ENCODE peak calls at places on chromosomes 5 and 9, in four cellular contexts. N is GM23248, O is psoas muscle, U is bronchial epithelial cell. L is an unnamed sample.

GRCh38 chr5:106797996-106798395 is 872.7 kb downstream of the EFNA5 start:
- DNase-seq in O (no peak), U (no peak), N (no peak), L (peak; percentile 2)

GRCh38 chr9:20200900-20201495 is 412.2 kb upstream of the SLC24A2 start:
- DNase-seq in O (no peak), U (no peak), N (no peak), L (no peak)

GRCh38 chr5:114999176-114999575 is 170.5 kb downstream of the TRIM36 start:
- DNase-seq in N (no peak), U (no peak), O (peak; percentile 48), L (no peak)

GRCh38 chr9:89427621-89428221 is 70.2 kb downstream of the SEMA4D start:
- DNase-seq in N (peak; percentile 47), U (no peak), O (peak; percentile 32), L (no peak)

GRCh38 chr5:74380193-74380592 is 260.3 kb downstream of the ENC1 start:
- DNase-seq in U (no peak), O (no peak), N (no peak), L (no peak)

GRCh38 chr9:100030548-100030947 is 68.3 kb downstream of the ERP44 start:
- DNase-seq in U (no peak), O (no peak), N (no peak), L (no peak)

GRCh38 chr5:39138892-39139291 is 64.7 kb upstream of the RICTOR start:
- DNase-seq in U (peak; percentile 99), O (no peak), N (peak; percentile 91), L (peak; percentile 80)

GRCh38 chr5:83474170-83474796 is 2.7 kb downstream of the VCAN start:
- DNase-seq in O (peak; percentile 90), U (peak; percentile 83), N (peak; percentile 94), L (peak; percentile 94)

GRCh38 chr5:33091571-33092363 is 349.0 kb upstream of the TARS1 start:
- DNase-seq in O (no peak), N (peak; percentile 81), U (peak; percentile 46), L (peak; percentile 86)

GRCh38 chr5:140344683-140345423 is 1.6 kb downstream of the HBEGF start:
- DNase-seq in N (peak; percentile 60), O (peak; percentile 76), U (peak; percentile 81), L (no peak)

GRCh38 chr5:61139931-61140330 is 22.3 kb downstream of the SMIM15 start:
- DNase-seq in N (no peak), O (no peak), U (no peak), L (no peak)

GRCh38 chr9:6150483-6150882 is 65.1 kb upstream of the IL33 start:
- DNase-seq in O (no peak), U (no peak), N (no peak), L (no peak)

GRCh38 chr5:179263391-179264052 is 81.7 kb downstream of the ADAMTS2 start:
- DNase-seq in O (peak; percentile 42), U (no peak), N (no peak), L (no peak)

GRCh38 chr9:97502984-97503861 is 1.8 kb downstream of the TMOD1 start:
- DNase-seq in U (no peak), O (no peak), N (no peak), L (no peak)

GRCh38 chr9:97502222-97502983 is 937 bp downstream of the TMOD1 start:
- DNase-seq in U (no peak), O (peak; percentile 81), N (no peak), L (no peak)

GRCh38 chr9:97501177-97501971 is at the start of gene TMOD1:
- DNase-seq in N (peak; percentile 66), U (no peak), O (peak; percentile 90), L (peak; percentile 76)

GRCh38 chr9:97500765-97501176 is 695 bp upstream of the TMOD1 start:
- DNase-seq in O (no peak), U (no peak), N (no peak), L (no peak)

DNA sequence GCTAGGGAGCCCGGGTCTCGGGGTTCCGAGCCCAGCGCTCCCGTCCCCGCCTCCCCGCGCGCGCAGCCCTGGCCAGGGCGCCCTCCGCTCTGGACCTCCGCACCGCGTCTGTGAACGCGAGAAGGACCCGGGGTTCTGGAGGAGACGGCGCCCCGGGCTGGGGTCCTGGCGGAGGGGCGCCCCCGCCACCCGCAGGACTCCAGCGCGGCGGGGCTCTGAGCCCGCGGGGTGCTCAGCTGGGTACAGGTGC is 431 bp downstream of the TMOD1 start:
- DNase-seq in N (no peak), O (no peak), U (no peak), L (no peak)
- H3K4me3 ChIP-seq in N (peak overlapping the region; percentile 73), O (peak overlapping the region; percentile 83), U (peak overlapping the region; percentile 20), L (peak overlapping the region; percentile 78)

DNA sequence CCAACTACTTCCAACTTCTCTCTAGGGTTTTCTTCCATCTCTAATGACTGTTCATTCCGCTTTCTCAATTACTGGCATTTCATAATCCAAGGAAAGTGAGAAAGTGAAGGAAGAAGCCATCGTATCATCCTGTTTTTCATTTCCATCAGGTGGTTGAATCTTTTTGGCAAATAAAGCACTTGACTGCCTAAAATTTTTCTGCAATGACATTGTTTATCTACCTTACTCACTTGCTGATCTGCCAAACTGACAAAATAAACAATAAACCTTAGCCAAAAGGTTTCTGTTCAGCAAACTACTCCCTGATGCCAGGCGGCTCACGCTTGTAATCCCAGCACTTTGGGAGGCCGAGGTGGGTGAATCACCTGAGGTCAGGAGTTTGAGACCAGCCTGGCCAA is 18.4 kb downstream of the FNBP1 start:
- DNase-seq in U (peak; percentile 92), N (peak; percentile 38), O (no peak), L (no peak)
- H3K4me3 ChIP-seq in U (no peak overlapping the region), N (no peak overlapping the region), O (no peak overlapping the region), L (no peak overlapping the region)

DNA sequence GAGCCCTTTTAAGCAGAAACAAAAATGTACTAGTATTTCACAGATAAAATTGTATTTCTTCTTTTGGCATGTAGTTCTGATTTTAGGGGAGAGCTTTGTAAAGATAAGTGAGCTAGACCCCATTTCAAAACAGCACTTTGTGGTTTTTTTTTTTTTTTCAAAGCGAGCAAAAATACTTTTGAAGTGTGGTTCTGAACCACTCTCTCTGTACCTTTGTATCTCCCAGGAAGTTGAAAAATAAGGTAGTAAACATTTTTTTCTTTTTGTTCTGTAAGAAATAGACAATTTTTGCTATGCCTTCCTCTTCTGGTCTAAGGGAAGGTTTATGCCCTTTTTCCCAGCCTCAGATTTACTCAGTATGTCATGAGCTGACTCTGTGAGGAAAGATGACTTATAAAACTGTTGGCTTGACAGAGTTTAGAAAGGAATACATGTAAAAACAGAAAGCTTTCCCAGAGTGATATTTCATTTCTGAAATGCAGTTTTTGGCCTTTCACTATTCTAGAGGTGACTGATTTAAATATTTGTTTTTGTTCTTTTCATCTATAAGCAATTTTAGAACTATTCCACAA is 12.5 kb downstream of the ERCC6L2 start:
- DNase-seq in N (no peak), O (no peak), U (no peak), L (no peak)
- H3K4me3 ChIP-seq in N (no peak overlapping the region), O (no peak overlapping the region), U (no peak overlapping the region), L (no peak overlapping the region)

GRCh38 chr9:122248448-122248865 is 16.2 kb downstream of the RBM18 start:
- DNase-seq in O (no peak), U (peak; percentile 88), N (no peak), L (no peak)
- H3K4me3 ChIP-seq in O (no peak overlapping the region), U (no peak overlapping the region), N (no peak overlapping the region), L (no peak overlapping the region)

GRCh38 chr9:125409217-125409636 is 147.6 kb downstream of the GAPVD1 start:
- DNase-seq in U (no peak), O (no peak), N (peak; percentile 9), L (no peak)

GRCh38 chr9:125412166-125412565 is 150.5 kb downstream of the GAPVD1 start:
- DNase-seq in N (no peak), O (no peak), U (no peak), L (no peak)

GRCh38 chr9:125411171-125411756 is 149.6 kb downstream of the GAPVD1 start:
- DNase-seq in U (no peak), N (no peak), O (no peak), L (no peak)

GRCh38 chr9:125409637-125410521 is 148.3 kb downstream of the GAPVD1 start:
- DNase-seq in U (peak; percentile 18), O (no peak), N (peak; percentile 42), L (peak; percentile 8)

DNA sequence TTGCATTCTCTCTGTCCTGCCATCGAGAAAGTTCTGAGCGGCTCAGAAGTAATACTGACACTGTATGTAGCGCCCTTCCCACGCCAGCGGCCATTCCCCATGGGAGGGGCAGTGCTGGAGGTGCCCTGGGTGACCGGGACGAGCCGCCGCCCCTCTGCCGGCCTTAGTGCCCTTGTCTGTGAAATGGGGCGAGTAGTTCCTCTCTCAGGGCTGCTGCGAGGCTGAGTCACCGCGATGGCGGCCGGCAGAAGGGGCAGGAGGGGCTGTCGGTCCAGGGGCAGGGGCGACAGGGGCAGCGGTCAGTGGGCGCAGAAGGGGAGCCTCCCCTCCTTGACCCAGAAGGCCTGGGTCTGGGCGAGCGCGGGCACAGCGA is 148.9 kb downstream of the GAPVD1 start:
- DNase-seq in N (no peak), U (no peak), O (no peak), L (no peak)
- H3K4me3 ChIP-seq in N (no peak overlapping the region), U (no peak overlapping the region), O (no peak overlapping the region), L (no peak overlapping the region)

DNA sequence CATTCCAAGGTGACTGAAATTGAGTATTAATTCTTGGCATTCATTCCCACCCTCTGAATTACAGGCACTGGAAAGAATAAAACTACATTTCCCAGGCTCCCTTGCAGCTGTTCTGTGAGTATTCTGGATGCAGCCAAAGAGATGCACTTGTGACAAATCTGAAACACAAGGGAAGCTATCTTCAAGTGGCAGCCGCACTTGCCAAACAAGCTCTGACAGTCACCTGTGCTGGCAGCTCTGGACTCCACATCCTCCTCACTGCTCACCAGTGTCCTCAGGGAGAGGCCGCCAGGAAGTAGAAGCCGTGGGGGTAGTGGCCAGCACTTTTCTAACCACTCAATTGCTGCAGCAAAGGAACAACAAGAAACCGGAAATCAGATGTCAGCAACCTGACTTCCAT is 275.0 kb downstream of the NR2F1-AS1 start:
- DNase-seq in U (peak; percentile 8), O (no peak), N (no peak), L (no peak)
- H3K4me3 ChIP-seq in U (no peak overlapping the region), O (no peak overlapping the region), N (no peak overlapping the region), L (no peak overlapping the region)